ENCODE peak calls at places on chromosomes 12 and 14, in six cellular contexts. W is neural progenitor cell; U is heart left ventricle; T is CD8-positive, alpha-beta memory T cell; R is psoas muscle; J is GM12878. S is an unnamed sample. For H3K36me3, the result is how much of the 10 kb centered on the place peaks cover.

GRCh38 chr12:42469355-42470006 is 120.1 kb downstream of the PRICKLE1 start:
- DNase-seq in W (no peak), U (no peak), T (no peak), R (no peak), J (peak), S (no peak)

GRCh38 chr12:30002677-30003076 is 218.9 kb upstream of the TMTC1 start:
- DNase-seq in W (no peak), U (no peak), T (no peak), R (no peak), J (no peak), S (no peak)

GRCh38 chr12:59937148-59937547 is 341.3 kb downstream of the SLC16A7 start:
- DNase-seq in W (no peak), U (no peak), T (no peak), R (no peak), J (no peak), S (peak)

GRCh38 chr12:65948320-65949008 is 124.2 kb downstream of the HMGA2 start:
- DNase-seq in W (peak), U (peak), T (no peak), R (peak), J (no peak), S (peak)

GRCh38 chr14:92582706-92583452 is 69.3 kb downstream of the RIN3 start:
- DNase-seq in W (no peak), U (no peak), T (peak), R (no peak), J (peak), S (no peak)

GRCh38 chr14:100438678-100439592 is 115.8 kb downstream of the SLC25A47 start:
- DNase-seq in W (no peak), U (no peak), T (no peak), R (no peak), J (no peak), S (peak)

GRCh38 chr12:100827901-100828520 is 33.4 kb downstream of the ANO4 start:
- DNase-seq in W (peak), U (no peak), T (no peak), R (no peak), J (no peak), S (no peak)

GRCh38 chr14:100781952-100782351 is 44.0 kb upstream of the MEG3 start:
- DNase-seq in W (no peak), U (no peak), T (no peak), R (no peak), J (no peak), S (no peak)

GRCh38 chr12:118055144-118055557 is 5.8 kb downstream of the WSB2 start:
- DNase-seq in W (peak), U (no peak), T (peak), R (peak), J (no peak), S (no peak)

GRCh38 chr12:129826273-129826672 is 77.6 kb downstream of the TMEM132D start:
- DNase-seq in W (no peak), U (no peak), T (no peak), R (no peak), J (no peak), S (no peak)

GRCh38 chr14:50407089-50407813 is 10.6 kb upstream of the CDKL1 start:
- DNase-seq in W (no peak), U (no peak), T (no peak), R (no peak), J (no peak), S (no peak)

GRCh38 chr12:10310926-10311705 is 3.4 kb downstream of the KLRD1 start:
- DNase-seq in W (no peak), U (no peak), T (no peak), R (no peak), J (no peak), S (peak)

GRCh38 chr14:37262649-37263048 is 64.9 kb downstream of the MIPOL1 start:
- DNase-seq in W (peak), U (no peak), T (no peak), R (no peak), J (no peak), S (no peak)

GRCh38 chr14:100975668-100976067 is 72.1 kb upstream of the RTL1 start:
- DNase-seq in W (no peak), U (no peak), T (no peak), R (no peak), J (no peak), S (no peak)

GRCh38 chr14:56816575-56817391 is 6.5 kb upstream of the OTX2 start:
- DNase-seq in W (peak), U (no peak), T (no peak), R (no peak), J (no peak), S (no peak)
- H3K4me3 ChIP-seq in W (peak), U (no peak), T (no peak), R (no peak), J (no peak), S (no peak)

DNA sequence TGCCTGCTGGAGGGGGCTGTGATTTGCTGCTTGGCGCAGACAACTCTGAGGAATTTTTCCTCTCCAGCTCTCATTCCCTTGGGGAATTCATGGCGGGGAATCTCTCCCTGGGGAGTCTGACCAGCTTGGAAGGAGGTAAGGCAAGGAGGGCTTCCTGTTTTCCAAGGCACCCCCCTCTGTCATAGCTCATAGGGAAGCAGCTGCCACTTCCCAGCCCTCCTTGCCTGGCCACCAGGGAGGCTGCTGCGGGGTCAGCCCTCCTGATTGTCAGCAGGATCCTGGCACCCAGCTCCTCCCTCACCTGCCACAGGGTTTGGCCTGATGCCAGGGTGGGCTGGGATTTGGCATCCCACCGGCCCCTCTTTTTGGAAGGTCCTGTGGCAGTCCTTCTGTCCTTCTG is 74.8 kb downstream of the TSPAN9 start:
- DNase-seq in W (peak), U (no peak), T (no peak), R (peak), J (no peak), S (peak)
- H3K27ac ChIP-seq in W (no peak), U (peak), T (no peak), R (peak), J (no peak), S (no peak)

GRCh38 chr12:113908584-113909100 is 57.5 kb downstream of the RBM19 start:
- DNase-seq in W (no peak), U (no peak), T (no peak), R (no peak), J (no peak), S (no peak)
- H3K36me3 ChIP-seq in W (under half), U (under half), T (under half), R (half or more), J (under half), S (under half)

DNA sequence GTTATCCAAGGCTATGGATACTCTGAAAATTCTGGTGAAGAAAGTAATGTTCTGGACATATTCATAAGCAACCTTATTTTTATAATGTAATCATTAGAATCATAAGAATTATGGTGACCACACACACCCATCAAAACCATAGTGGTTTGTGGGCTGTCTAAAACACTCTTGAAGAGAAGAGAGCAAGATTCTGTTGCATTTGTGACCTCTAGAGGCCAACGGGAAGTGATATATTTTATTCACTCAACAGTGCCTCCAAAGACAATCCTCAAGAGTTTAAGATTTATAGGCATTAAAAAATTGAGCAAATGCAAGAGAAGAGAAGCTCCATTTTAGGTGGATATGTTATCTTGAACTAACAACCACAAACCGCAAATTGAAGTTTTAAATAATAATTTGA is 68.5 kb upstream of the LGR5 start:
- DNase-seq in W (no peak), U (no peak), T (no peak), R (no peak), J (no peak), S (no peak)
- H3K4me3 ChIP-seq in W (no peak), U (no peak), T (no peak), R (no peak), J (no peak), S (no peak)

DNA sequence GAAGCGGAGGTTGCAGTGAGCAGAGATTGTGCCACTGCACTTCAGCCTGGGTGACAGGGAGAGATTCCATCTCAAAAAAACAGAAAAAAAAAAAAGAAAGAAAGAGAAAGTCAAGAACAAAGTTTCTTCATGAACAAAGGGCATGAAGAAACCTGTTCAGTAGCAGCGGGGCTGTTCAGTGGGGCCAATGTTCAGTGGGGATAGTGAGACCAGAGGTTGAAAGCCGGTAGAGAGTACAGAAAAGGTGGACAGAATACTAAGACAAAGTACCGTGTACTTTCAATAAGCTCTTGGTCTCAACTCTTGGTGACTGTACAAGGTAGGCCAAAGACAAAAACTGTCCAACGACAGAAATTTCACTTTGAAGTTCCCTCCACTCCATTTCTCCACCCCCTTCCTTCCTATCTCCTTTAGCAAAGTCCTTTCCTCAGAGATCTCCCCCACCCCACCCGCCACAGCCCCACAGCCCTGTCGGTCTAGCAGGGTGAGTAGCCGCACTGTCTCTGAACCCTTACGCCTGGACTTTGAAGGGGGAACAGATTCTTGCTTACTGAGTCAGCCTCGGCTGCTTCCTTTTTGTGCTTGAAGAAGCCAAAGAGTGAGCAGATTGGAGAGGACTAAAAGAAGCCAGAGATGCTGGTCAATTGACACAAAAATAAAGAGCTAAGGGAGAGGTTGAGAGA is 44.3 kb upstream of the FOS start:
- DNase-seq in W (no peak), U (peak), T (no peak), R (no peak), J (no peak), S (peak)
- H3K27ac ChIP-seq in W (no peak), U (no peak), T (no peak), R (peak), J (no peak), S (peak)

GRCh38 chr14:34610101-34610500 is 19.8 kb downstream of the SNX6 start:
- DNase-seq in W (no peak), U (no peak), T (no peak), R (no peak), J (no peak), S (no peak)
- H3K36me3 ChIP-seq in W (under half), U (under half), T (under half), R (half or more), J (under half), S (under half)

GRCh38 chr12:86550222-86551145 is 294.3 kb upstream of the MGAT4C start:
- DNase-seq in W (no peak), U (no peak), T (no peak), R (no peak), J (no peak), S (no peak)
- H3K4me3 ChIP-seq in W (no peak), U (no peak), T (no peak), R (no peak), J (no peak), S (no peak)